ENCODE peak calls at places on chromosomes 6 and 20, in four cellular contexts. Z is K562, G is HepG2, A is GM12878. W is an unnamed sample.
A peak's percentile ranks its signal among the peaks of the same experiment; 100 is the strongest.

GRCh38 chr6:33927551-33927950 is 123.7 kb upstream of the MLN start:
- DNase-seq in Z (no peak), G (no peak), A (no peak), W (no peak)

GRCh38 chr6:14048870-14049269 is 68.7 kb upstream of the CD83 start:
- DNase-seq in Z (no peak), G (no peak), A (no peak), W (no peak)

GRCh38 chr20:10597637-10598036 is 76.2 kb downstream of the JAG1 start:
- DNase-seq in Z (no peak), G (no peak), A (no peak), W (no peak)

GRCh38 chr6:125665415-125665814 is 84.0 kb upstream of the HEY2 start:
- DNase-seq in Z (no peak), G (no peak), A (no peak), W (no peak)

GRCh38 chr6:11363881-11364576 is 131.6 kb upstream of the NEDD9 start:
- DNase-seq in Z (no peak), G (no peak), A (no peak), W (no peak)

GRCh38 chr20:22403860-22404608 is 180.3 kb downstream of the FOXA2 start:
- DNase-seq in Z (no peak), G (peak; percentile 77), A (no peak), W (no peak)

GRCh38 chr20:45813006-45813340 is 529 bp downstream of the UBE2C start:
- DNase-seq in Z (no peak), G (no peak), A (no peak), W (no peak)

GRCh38 chr20:58143531-58143930 is 84.9 kb downstream of the ANKRD60 start:
- DNase-seq in Z (no peak), G (no peak), A (no peak), W (no peak)

GRCh38 chr6:69796081-69796626 is 656 bp downstream of the LMBRD1 start:
- DNase-seq in Z (no peak), G (peak; percentile 56), A (no peak), W (peak; percentile 20)

GRCh38 chr6:43623880-43624785 is 4.9 kb downstream of the GTPBP2 start:
- DNase-seq in Z (no peak), G (no peak), A (no peak), W (no peak)

GRCh38 chr6:677919-678318 is 15.0 kb downstream of the EXOC2 start:
- DNase-seq in Z (no peak), G (no peak), A (no peak), W (no peak)

GRCh38 chr20:45918182-45918737 is 6.3 kb upstream of the PLTP start:
- DNase-seq in Z (no peak), G (no peak), A (no peak), W (no peak)

GRCh38 chr20:8661229-8662023 is 407.5 kb upstream of the PLCB4 start:
- DNase-seq in Z (no peak), G (no peak), A (no peak), W (no peak)

GRCh38 chr20:8039048-8039447 is 19.5 kb upstream of the TMX4 start:
- DNase-seq in Z (no peak), G (peak; percentile 48), A (no peak), W (no peak)

GRCh38 chr6:145067430-145067829 is 667.9 kb downstream of the EPM2A start:
- DNase-seq in Z (no peak), G (no peak), A (no peak), W (no peak)

GRCh38 chr20:34110025-34111013 is 1.7 kb downstream of the EIF2S2 start:
- DNase-seq in Z (no peak), G (peak; percentile 39), A (no peak), W (no peak)

GRCh38 chr6:98824163-98824906 is 10.0 kb upstream of the POU3F2 start:
- DNase-seq in Z (no peak), G (no peak), A (no peak), W (peak; percentile 53)

GRCh38 chr6:90712165-90712564 is 125.3 kb upstream of the MAP3K7 start:
- DNase-seq in Z (no peak), G (no peak), A (no peak), W (no peak)

GRCh38 chr6:101578306-101578705 is 184.8 kb downstream of the GRIK2 start:
- DNase-seq in Z (no peak), G (no peak), A (no peak), W (no peak)

GRCh38 chr6:119273799-119274595 is 75.6 kb downstream of the MAN1A1 start:
- DNase-seq in Z (no peak), G (no peak), A (no peak), W (no peak)

GRCh38 chr6:32947552-32948465 is 5.1 kb downstream of the HLA-DMA start:
- DNase-seq in Z (no peak), G (peak; percentile 58), A (peak; percentile 56), W (peak; percentile 59)

GRCh38 chr20:19880256-19881079 is 122.4 kb downstream of the RIN2 start:
- DNase-seq in Z (no peak), G (peak; percentile 88), A (no peak), W (no peak)

GRCh38 chr6:257031-257725 is 35.1 kb upstream of the DUSP22 start:
- DNase-seq in Z (no peak), G (no peak), A (no peak), W (no peak)

GRCh38 chr6:114939630-114940029 is 596.8 kb upstream of the HS3ST5 start:
- DNase-seq in Z (no peak), G (no peak), A (no peak), W (no peak)

GRCh38 chr6:23016701-23017100 is 447.3 kb downstream of the HDGFL1 start:
- DNase-seq in Z (no peak), G (no peak), A (no peak), W (no peak)

GRCh38 chr6:93017213-93017612 is 402.1 kb downstream of the EPHA7 start:
- DNase-seq in Z (no peak), G (peak; percentile 2), A (no peak), W (peak; percentile 23)

GRCh38 chr6:15501806-15502450 is 160.9 kb downstream of the DTNBP1 start:
- DNase-seq in Z (no peak), G (no peak), A (no peak), W (no peak)

GRCh38 chr6:70371454-70372105 is 41.7 kb upstream of the FAM135A start:
- DNase-seq in Z (peak; percentile 50), G (peak; percentile 70), A (no peak), W (peak; percentile 53)

GRCh38 chr6:105515054-105515453 is 112.2 kb upstream of the PREP start:
- DNase-seq in Z (no peak), G (no peak), A (no peak), W (no peak)

GRCh38 chr20:17505664-17506517 is 25.3 kb downstream of the BFSP1 start:
- DNase-seq in Z (peak; percentile 46), G (peak; percentile 21), A (no peak), W (no peak)

GRCh38 chr6:108160009-108160408 is 5.8 kb upstream of the NR2E1 start:
- DNase-seq in Z (no peak), G (no peak), A (no peak), W (no peak)

DNA sequence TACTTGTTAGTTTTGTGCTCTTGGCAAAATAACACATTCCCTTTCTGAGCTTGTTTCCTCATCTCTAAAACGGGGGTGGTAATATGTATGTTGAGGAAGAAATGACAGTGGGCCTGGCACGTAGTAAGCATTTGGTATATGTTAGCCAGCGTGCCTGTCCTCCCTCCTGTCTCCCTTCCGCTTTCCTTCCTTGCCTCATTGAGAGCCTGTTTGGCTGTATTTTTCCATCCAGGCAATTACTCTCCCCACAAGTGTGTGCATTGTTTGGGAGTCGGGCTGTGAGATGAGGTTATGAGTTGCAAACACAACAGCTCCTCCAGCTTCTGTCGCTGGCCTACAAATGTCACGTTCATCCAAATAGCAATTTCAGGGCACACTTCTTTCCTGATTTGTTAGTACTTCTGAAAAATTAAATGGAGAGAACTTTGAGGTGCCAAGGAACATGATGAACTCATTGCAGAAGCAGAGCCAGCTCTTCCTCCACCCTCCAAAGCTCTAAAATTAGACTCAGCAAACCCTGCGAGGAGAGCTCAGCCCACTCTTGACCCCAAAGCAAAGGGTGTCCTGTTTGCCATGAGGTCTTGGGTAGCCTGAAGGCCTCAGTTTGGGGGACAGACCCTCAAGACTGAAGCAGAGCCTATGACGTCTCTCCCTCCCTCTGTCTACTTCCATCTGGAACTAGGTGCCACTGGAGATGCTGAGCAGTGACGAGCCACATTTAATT is 50.7 kb upstream of the TOX2 start:
- DNase-seq in Z (no peak), G (no peak), A (no peak), W (no peak)
- TF ChIP-seq FOXK2 in Z (no peak), G (no peak), A (no peak), W (no peak)

GRCh38 chr20:50308166-50308512 is 117.5 kb downstream of the CEBPB start:
- DNase-seq in Z (no peak), G (no peak), A (no peak), W (no peak)

GRCh38 chr20:50309764-50310672 is 119.4 kb downstream of the CEBPB start:
- DNase-seq in Z (no peak), G (no peak), A (no peak), W (no peak)

GRCh38 chr20:50310673-50311051 is 120.0 kb downstream of the CEBPB start:
- DNase-seq in Z (no peak), G (no peak), A (no peak), W (no peak)

GRCh38 chr20:50308513-50309279 is 118.1 kb downstream of the CEBPB start:
- DNase-seq in Z (peak; percentile 77), G (peak; percentile 96), A (no peak), W (no peak)

GRCh38 chr20:50309280-50309763 is 118.7 kb downstream of the CEBPB start:
- DNase-seq in Z (no peak), G (no peak), A (no peak), W (no peak)
- TF ChIP-seq FOXK2 in Z (no peak), G (no peak), A (no peak), W (no peak)

GRCh38 chr6:7909323-7910276 is 988 bp downstream of the TXNDC5 start:
- DNase-seq in Z (peak; percentile 84), G (peak; percentile 64), A (no peak), W (peak; percentile 75)
- TF ChIP-seq FOXK2 in Z (no peak), G (no peak), A (no peak), W (no peak)

GRCh38 chr6:166330612-166331011 is 11.7 kb downstream of the SFT2D1 start:
- DNase-seq in Z (peak; percentile 94), G (peak; percentile 89), A (no peak), W (peak; percentile 64)
- TF ChIP-seq FOXK2 in Z (no peak), G (no peak), A (no peak), W (no peak)

GRCh38 chr6:127513425-127513824 is 5.7 kb downstream of the MTCL3 start:
- DNase-seq in Z (no peak), G (no peak), A (no peak), W (no peak)
- TF ChIP-seq FOXK2 in Z (no peak), G (no peak), A (no peak), W (no peak)

GRCh38 chr6:40328376-40328987 is 258.7 kb downstream of the LRFN2 start:
- DNase-seq in Z (peak; percentile 51), G (no peak), A (no peak), W (peak; percentile 47)
- TF ChIP-seq FOXK2 in Z (no peak), G (no peak), A (no peak), W (no peak)